ENCODE peak calls at places on chromosome 4, in four cellular contexts. W is cardiac muscle cell, M is upper lobe of left lung, Y is gastrocnemius medialis. V is an unnamed sample.

GRCh38 chr4:187357861-187358260 is 634.2 kb upstream of the FAT1 start:
- DNase-seq in M (no peak), Y (no peak), W (no peak), V (no peak)

GRCh38 chr4:25925486-25926201 is 11.6 kb downstream of the SMIM20 start:
- DNase-seq in W (peak; percentile 41), M (peak; percentile 73), Y (no peak), V (no peak)

GRCh38 chr4:53497446-53498069 is 93.7 kb downstream of the LNX1 start:
- DNase-seq in W (no peak), Y (peak; percentile 26), M (no peak), V (no peak)

GRCh38 chr4:53916431-53916889 is 147.9 kb downstream of the CHIC2 start:
- DNase-seq in W (no peak), M (no peak), Y (no peak), V (no peak)

GRCh38 chr4:7759221-7759620 is 180.4 kb downstream of the AFAP1 start:
- DNase-seq in W (no peak), Y (no peak), M (no peak), V (no peak)

GRCh38 chr4:21790437-21791029 is 158.0 kb downstream of the KCNIP4 start:
- DNase-seq in M (no peak), Y (no peak), W (peak; percentile 54), V (no peak)

GRCh38 chr4:1489639-1489995 is 83.4 kb upstream of the NKX1-1 start:
- DNase-seq in Y (no peak), W (no peak), M (no peak), V (no peak)

GRCh38 chr4:180350866-180351350 is 1892.3 kb upstream of the TENM3 start:
- DNase-seq in M (no peak), Y (no peak), W (no peak), V (no peak)

GRCh38 chr4:15805583-15806517 is 27.7 kb downstream of the CD38 start:
- DNase-seq in M (peak; percentile 30), Y (peak; percentile 18), W (peak; percentile 69), V (no peak)

GRCh38 chr4:147334478-147334877 is 146.4 kb upstream of the EDNRA start:
- DNase-seq in Y (no peak), W (no peak), M (no peak), V (no peak)

GRCh38 chr4:16205298-16206164 is 20.7 kb downstream of the TAPT1 start:
- DNase-seq in W (peak; percentile 58), Y (no peak), M (no peak), V (no peak)

GRCh38 chr4:26529479-26529878 is 39.2 kb upstream of the CCKAR start:
- DNase-seq in Y (no peak), M (no peak), W (no peak), V (no peak)

GRCh38 chr4:120071192-120071795 is 4.6 kb upstream of the MAD2L1 start:
- DNase-seq in M (peak; percentile 43), W (peak; percentile 65), Y (no peak), V (no peak)

GRCh38 chr4:75895744-75896314 is 6.4 kb downstream of the PPEF2 start:
- DNase-seq in M (no peak), Y (no peak), W (peak; percentile 21), V (no peak)

GRCh38 chr4:34182346-34182745 is 2062.0 kb downstream of the ARAP2 start:
- DNase-seq in W (no peak), M (no peak), Y (no peak), V (no peak)

GRCh38 chr4:48543796-48544195 is 53.7 kb downstream of the ZAR1 start:
- DNase-seq in W (no peak), M (no peak), Y (no peak), V (no peak)

GRCh38 chr4:8762356-8762755 is 109.3 kb downstream of the HMX1 start:
- DNase-seq in W (no peak), Y (no peak), M (no peak), V (no peak)

GRCh38 chr4:6465985-6466384 is 6.4 kb downstream of the PPP2R2C start:
- DNase-seq in W (no peak), Y (no peak), M (no peak), V (no peak)

GRCh38 chr4:1396806-1397455 is 9.3 kb downstream of the NKX1-1 start:
- DNase-seq in Y (no peak), M (no peak), W (no peak), V (no peak)

GRCh38 chr4:140066031-140066930 is 87.7 kb downstream of the MAML3 start:
- DNase-seq in Y (no peak), W (peak; percentile 43), M (no peak), V (no peak)

GRCh38 chr4:143381171-143382118 is 44.8 kb downstream of the GAB1 start:
- DNase-seq in M (peak; percentile 78), Y (peak; percentile 65), W (peak; percentile 63), V (no peak)

GRCh38 chr4:186669159-186669720 is 54.4 kb downstream of the FAT1 start:
- DNase-seq in M (no peak), W (peak; percentile 51), Y (no peak), V (no peak)

GRCh38 chr4:98728433-98728832 is 70.0 kb upstream of the TSPAN5 start:
- DNase-seq in Y (no peak), W (no peak), M (no peak), V (no peak)

GRCh38 chr4:40515398-40516293 is 114.0 kb downstream of the RBM47 start:
- DNase-seq in M (peak; percentile 77), Y (no peak), W (no peak), V (no peak)

GRCh38 chr4:174120446-174121142 is 162.9 kb downstream of the FBXO8 start:
- DNase-seq in Y (no peak), M (no peak), W (peak; percentile 67), V (no peak)

GRCh38 chr4:26912069-26912468 is 51.4 kb downstream of the STIM2 start:
- DNase-seq in W (no peak), Y (no peak), M (no peak), V (no peak)

GRCh38 chr4:182746876-182747275 is 170.3 kb downstream of the DCTD start:
- DNase-seq in M (no peak), Y (no peak), W (no peak), V (no peak)

GRCh38 chr4:169059294-169060201 is 49.5 kb upstream of the CBR4 start:
- DNase-seq in Y (peak; percentile 21), W (no peak), M (no peak), V (no peak)

GRCh38 chr4:88967883-88968316 is 89.1 kb downstream of the FAM13A start:
- DNase-seq in W (no peak), Y (no peak), M (no peak), V (no peak)

GRCh38 chr4:182914357-182914756 is 2.8 kb downstream of the DCTD start:
- DNase-seq in M (no peak), W (no peak), Y (no peak), V (no peak)

GRCh38 chr4:11152684-11153083 is 276.0 kb downstream of the HS3ST1 start:
- DNase-seq in W (peak; percentile 2), Y (no peak), M (no peak), V (no peak)

GRCh38 chr4:121336706-121337105 is 44.1 kb downstream of the QRFPR start:
- DNase-seq in Y (no peak), W (no peak), M (no peak), V (no peak)

GRCh38 chr4:55399581-55399980 is 3.8 kb downstream of the TMEM165 start:
- DNase-seq in W (no peak), Y (no peak), M (no peak), V (no peak)

DNA sequence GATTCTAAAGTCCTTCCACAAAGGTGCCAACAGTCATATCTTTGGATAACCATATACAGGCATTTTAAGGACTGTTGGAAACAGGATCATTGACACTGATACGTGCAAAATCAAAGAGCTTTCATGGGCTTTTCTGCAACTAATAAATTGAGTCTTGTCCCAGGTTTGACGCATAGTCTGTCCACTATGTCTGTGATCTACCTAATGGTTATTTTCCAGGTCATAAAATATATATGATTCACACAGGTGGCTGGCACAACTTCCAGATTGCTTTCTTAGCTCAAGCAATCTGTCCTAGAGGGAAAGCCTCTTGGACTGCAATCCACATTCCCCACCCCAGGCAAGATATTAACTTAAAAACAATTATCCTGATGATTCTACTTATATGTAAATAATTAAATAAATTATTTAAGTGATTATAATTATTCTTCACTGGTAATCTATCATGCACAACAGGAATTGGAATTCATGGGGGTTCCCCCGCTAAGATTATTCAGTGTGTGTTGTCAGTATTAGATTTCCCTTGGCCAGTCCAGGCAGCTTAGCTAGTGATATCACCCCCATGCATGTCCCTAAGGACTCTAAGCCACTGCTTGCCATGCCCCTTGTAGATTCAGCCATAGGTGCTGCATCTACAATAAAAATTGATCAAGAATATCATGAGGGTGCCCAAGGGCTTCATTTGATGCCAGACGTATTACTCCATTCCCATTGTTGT is 97.8 kb downstream of the TLL1 start:
- DNase-seq in Y (no peak), W (no peak), M (no peak), V (no peak)
- H3K4me1 ChIP-seq in Y (no peaks in the 10 kb centered on the region), W (no peaks in the 10 kb centered on the region), M (no peaks in the 10 kb centered on the region), V (no peaks in the 10 kb centered on the region)

DNA sequence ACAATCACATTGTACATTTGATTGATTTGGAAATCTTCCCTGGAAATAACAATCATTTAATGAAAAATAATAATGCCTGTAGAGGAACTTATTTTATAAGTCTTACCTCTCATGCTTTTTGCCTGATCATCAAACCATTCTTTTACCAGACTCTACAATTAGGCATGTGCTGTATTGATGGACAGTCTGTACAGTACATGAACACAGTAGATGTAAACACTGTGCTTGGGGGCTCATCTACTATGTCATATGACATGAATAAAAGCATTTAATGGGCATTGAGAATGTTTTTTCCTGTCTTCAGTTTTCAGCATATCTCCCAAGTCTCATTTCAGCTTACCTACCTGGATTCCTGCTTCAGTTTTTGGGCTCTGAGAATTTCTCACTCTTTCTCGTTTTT is 1070.9 kb downstream of the STIM2 start:
- DNase-seq in Y (no peak), M (no peak), W (no peak), V (no peak)
- H3K27ac ChIP-seq in Y (no peak overlapping the region), M (no peak overlapping the region), W (no peak overlapping the region), V (no peak overlapping the region)

GRCh38 chr4:73870778-73871177 is 1.6 kb downstream of the CXCL1 start:
- DNase-seq in Y (no peak), W (no peak), M (no peak), V (no peak)
- H3K4me1 ChIP-seq in Y (no peaks in the 10 kb centered on the region), W (no peaks in the 10 kb centered on the region), M (peaks cover 19% of the 10 kb centered on the region), V (peaks cover 24% of the 10 kb centered on the region)

GRCh38 chr4:86294883-86295282 is 65.0 kb downstream of the MAPK10 start:
- DNase-seq in W (no peak), M (no peak), Y (no peak), V (no peak)
- H3K27ac ChIP-seq in W (no peak overlapping the region), M (no peak overlapping the region), Y (no peak overlapping the region), V (no peak overlapping the region)

GRCh38 chr4:158805628-158806471 is 37.0 kb downstream of the FNIP2 start:
- DNase-seq in W (peak; percentile 86), Y (peak; percentile 35), M (peak; percentile 82), V (no peak)
- H3K4me1 ChIP-seq in W (peaks cover 71% of the 10 kb centered on the region), Y (peaks cover 76% of the 10 kb centered on the region), M (peaks cover 64% of the 10 kb centered on the region), V (peaks cover 4% of the 10 kb centered on the region)

V was measured in esophagus squamous epithelium.